ENCODE peak calls at places on chromosomes 1 and 21, in nine cellular contexts. M is heart left ventricle; D is RCC 7860; T is T-helper 2 cell; E is left ventricle myocardium inferior; I is NCI-H510A treated with DMSO at 0.1 percent for 48 hours; K is CD4-positive, alpha-beta memory T cell; S is Caki2; U is MV-4-11. B is an unnamed sample.

GRCh38 chr1:43207229-43207853 is 35.2 kb downstream of the CFAP57 start:
- DNase-seq in D (no peak), S (no peak), K (no peak), U (no peak), I (no peak), T (no peak), E (no peak), M (no peak), B (no peak)

GRCh38 chr21:26115899-26116298 is 54.7 kb downstream of the APP start:
- DNase-seq in S (no peak), K (no peak), I (no peak), T (no peak), D (no peak), E (no peak), U (no peak), M (no peak), B (no peak)

GRCh38 chr1:115412286-115412685 is 74.2 kb upstream of the NGF start:
- DNase-seq in M (no peak), K (no peak), I (no peak), U (no peak), T (no peak), E (no peak), D (no peak), S (no peak), B (no peak)

GRCh38 chr1:21099869-21100131 is 76.9 kb downstream of the EIF4G3 start:
- DNase-seq in T (no peak), D (no peak), I (no peak), E (no peak), U (no peak), S (no peak), M (no peak), K (no peak), B (no peak)

GRCh38 chr1:227545361-227545760 is 18.0 kb upstream of the ZNF678 start:
- DNase-seq in K (no peak), S (no peak), E (no peak), U (no peak), D (no peak), I (no peak), T (no peak), M (no peak), B (no peak)

GRCh38 chr1:226121587-226122400 is 59.3 kb downstream of the H3-3A start:
- DNase-seq in E (peak; percentile 66), T (peak; percentile 82), D (peak; percentile 41), S (peak; percentile 75), K (peak; percentile 80), U (peak; percentile 33), M (peak; percentile 65), I (peak; percentile 89), B (peak; percentile 75)

GRCh38 chr1:35857830-35858229 is 25.2 kb upstream of the AGO1 start:
- DNase-seq in D (no peak), T (peak; percentile 11), S (no peak), M (no peak), I (peak; percentile 55), U (peak; percentile 63), E (no peak), K (no peak), B (no peak)

GRCh38 chr1:59290173-59290954 is 6.5 kb upstream of the FGGY start:
- DNase-seq in S (peak; percentile 54), I (peak; percentile 53), K (no peak), U (peak; percentile 83), D (peak; percentile 46), E (no peak), M (no peak), T (peak; percentile 45), B (no peak)

GRCh38 chr1:178625695-178626094 is 99.3 kb upstream of the RALGPS2 start:
- DNase-seq in K (no peak), E (no peak), U (no peak), S (no peak), D (no peak), M (no peak), I (no peak), T (no peak), B (no peak)